ENCODE peak calls at places on chromosomes 5 and 9, in five cellular contexts. T is activated T-cell treated with anti-CD3 and anti-CD28 coated beads, Interleukin-2, amount 50 U/mL, for 1 hour; D is AG08396; J is T-helper 1 cell; H is M059J. Q is an unnamed sample.

GRCh38 chr9:135245482-135246247 is 158.2 kb downstream of the OLFM1 start:
- DNase-seq in T (no peak), D (no peak), J (no peak), H (no peak), Q (no peak)

GRCh38 chr5:80187274-80187673 is 68.6 kb downstream of the SERINC5 start:
- DNase-seq in T (no peak), D (no peak), J (no peak), H (no peak), Q (no peak)

GRCh38 chr9:109880276-109881169 is 100.5 kb downstream of the PALM2AKAP2 start:
- DNase-seq in T (no peak), D (peak), J (peak), H (no peak), Q (no peak)

GRCh38 chr9:87880683-87881082 is 2.0 kb upstream of the SPATA31E1 start:
- DNase-seq in T (no peak), D (no peak), J (no peak), H (no peak), Q (no peak)

GRCh38 chr5:88251048-88251711 is 17.5 kb downstream of the TMEM161B start:
- DNase-seq in T (no peak), D (no peak), J (peak), H (peak), Q (no peak)

GRCh38 chr5:9545959-9546851 is at the start of gene SEMA5A:
- DNase-seq in T (peak), D (peak), J (no peak), H (peak), Q (peak)

GRCh38 chr5:131640043-131640856 is 5.2 kb upstream of the RAPGEF6 start:
- DNase-seq in T (peak), D (no peak), J (no peak), H (peak), Q (no peak)

GRCh38 chr5:73469878-73470277 is 21.3 kb upstream of the FOXD1 start:
- DNase-seq in T (no peak), D (no peak), J (no peak), H (no peak), Q (no peak)

GRCh38 chr9:113988951-113989780 is 88.9 kb downstream of the AMBP start:
- DNase-seq in T (no peak), D (no peak), J (no peak), H (no peak), Q (no peak)

GRCh38 chr5:154402611-154403010 is 43.2 kb upstream of the SAP30L start:
- DNase-seq in T (no peak), D (no peak), J (no peak), H (no peak), Q (no peak)

GRCh38 chr9:84969084-84969483 is 299.6 kb downstream of the NTRK2 start:
- DNase-seq in T (no peak), D (no peak), J (no peak), H (peak), Q (no peak)

GRCh38 chr5:147479431-147479830 is 30.4 kb downstream of the DPYSL3 start:
- DNase-seq in T (no peak), D (no peak), J (no peak), H (no peak), Q (no peak)

Q was measured in Peyer's patch.